ENCODE peak calls at places on chromosomes 1 and 21, in five cellular contexts. One of them, this sample, is unnamed.

GRCh38 chr1:215568287-215568692 is 1.2 kb downstream of the KCTD3 start:
- ATAC-seq in upper lobe of left lung: peak
- ATAC-seq in HepG2: peak
- ATAC-seq in K562: peak
- ATAC-seq in GM12878: peak
- ATAC-seq in this sample: peak

GRCh38 chr1:119974013-119974412 is 77.7 kb upstream of the ADAM30 start:
- ATAC-seq in GM12878: no peak
- ATAC-seq in K562: no peak
- ATAC-seq in HepG2: no peak
- ATAC-seq in upper lobe of left lung: no peak
- ATAC-seq in this sample: no peak

GRCh38 chr1:117232551-117232950 is 21.8 kb upstream of the VTCN1 start:
- ATAC-seq in HepG2: no peak
- ATAC-seq in GM12878: no peak
- ATAC-seq in K562: no peak
- ATAC-seq in upper lobe of left lung: no peak
- ATAC-seq in this sample: no peak

GRCh38 chr1:236830560-236830959 is 35.5 kb downstream of the MTR start:
- ATAC-seq in HepG2: no peak
- ATAC-seq in upper lobe of left lung: peak
- ATAC-seq in GM12878: no peak
- ATAC-seq in K562: no peak
- ATAC-seq in this sample: no peak

GRCh38 chr1:44249543-44249942 is 36.3 kb downstream of the DMAP1 start:
- ATAC-seq in GM12878: no peak
- ATAC-seq in K562: peak
- ATAC-seq in HepG2: peak
- ATAC-seq in upper lobe of left lung: no peak
- ATAC-seq in this sample: no peak

GRCh38 chr1:174204697-174205308 is 45.5 kb downstream of the RABGAP1L start:
- ATAC-seq in HepG2: peak
- ATAC-seq in upper lobe of left lung: no peak
- ATAC-seq in K562: peak
- ATAC-seq in GM12878: peak
- ATAC-seq in this sample: no peak

GRCh38 chr1:241815957-241816356 is 32.0 kb upstream of the EXO1 start:
- ATAC-seq in K562: no peak
- ATAC-seq in upper lobe of left lung: no peak
- ATAC-seq in GM12878: no peak
- ATAC-seq in HepG2: no peak
- ATAC-seq in this sample: no peak

GRCh38 chr1:48227165-48228013 is 4.9 kb downstream of the SLC5A9 start:
- ATAC-seq in K562: no peak
- ATAC-seq in upper lobe of left lung: peak
- ATAC-seq in HepG2: no peak
- ATAC-seq in GM12878: no peak
- ATAC-seq in this sample: no peak

GRCh38 chr1:32005522-32005921 is 8.1 kb upstream of the KHDRBS1 start:
- ATAC-seq in K562: no peak
- ATAC-seq in GM12878: peak
- ATAC-seq in HepG2: no peak
- ATAC-seq in upper lobe of left lung: peak
- ATAC-seq in this sample: no peak

GRCh38 chr1:221940631-221941030 is 198.7 kb upstream of the DUSP10 start:
- ATAC-seq in upper lobe of left lung: no peak
- ATAC-seq in K562: no peak
- ATAC-seq in HepG2: no peak
- ATAC-seq in GM12878: peak
- ATAC-seq in this sample: no peak

GRCh38 chr1:229889031-229889517 is 178.0 kb upstream of the GALNT2 start:
- ATAC-seq in K562: no peak
- ATAC-seq in GM12878: no peak
- ATAC-seq in upper lobe of left lung: peak
- ATAC-seq in HepG2: no peak
- ATAC-seq in this sample: no peak

GRCh38 chr21:36344931-36345330 is 24.9 kb downstream of the MORC3 start:
- ATAC-seq in upper lobe of left lung: no peak
- ATAC-seq in GM12878: no peak
- ATAC-seq in HepG2: no peak
- ATAC-seq in K562: no peak
- ATAC-seq in this sample: no peak

GRCh38 chr21:33421713-33422393 is 18.6 kb downstream of the IFNGR2 start:
- ATAC-seq in GM12878: no peak
- ATAC-seq in K562: no peak
- ATAC-seq in HepG2: peak
- ATAC-seq in upper lobe of left lung: no peak
- ATAC-seq in this sample: no peak

GRCh38 chr21:23874271-23874670 is 1733.0 kb downstream of the MRPL39 start:
- ATAC-seq in GM12878: no peak
- ATAC-seq in K562: no peak
- ATAC-seq in HepG2: no peak
- ATAC-seq in upper lobe of left lung: no peak
- ATAC-seq in this sample: no peak

GRCh38 chr1:9388628-9389184 is 96.0 kb downstream of the SPSB1 start:
- ATAC-seq in upper lobe of left lung: no peak
- ATAC-seq in K562: peak
- ATAC-seq in HepG2: no peak
- ATAC-seq in GM12878: peak
- ATAC-seq in this sample: peak

GRCh38 chr1:199725002-199725401 is 302.5 kb upstream of the NR5A2 start:
- ATAC-seq in upper lobe of left lung: no peak
- ATAC-seq in HepG2: no peak
- ATAC-seq in K562: no peak
- ATAC-seq in GM12878: peak
- ATAC-seq in this sample: no peak

GRCh38 chr1:39694026-39694425 is 2.8 kb upstream of the HPCAL4 start:
- ATAC-seq in GM12878: no peak
- ATAC-seq in K562: no peak
- ATAC-seq in upper lobe of left lung: no peak
- ATAC-seq in HepG2: no peak
- ATAC-seq in this sample: no peak

GRCh38 chr1:56563045-56563444 is 16.3 kb downstream of the PLPP3 start:
- ATAC-seq in K562: no peak
- ATAC-seq in upper lobe of left lung: no peak
- ATAC-seq in GM12878: no peak
- ATAC-seq in HepG2: no peak
- ATAC-seq in this sample: no peak

GRCh38 chr1:199859525-199859924 is 168.0 kb upstream of the NR5A2 start:
- ATAC-seq in HepG2: no peak
- ATAC-seq in GM12878: no peak
- ATAC-seq in upper lobe of left lung: peak
- ATAC-seq in K562: no peak
- ATAC-seq in this sample: peak

GRCh38 chr1:160400284-160400645 is at the start of gene VANGL2:
- ATAC-seq in HepG2: peak
- ATAC-seq in upper lobe of left lung: peak
- ATAC-seq in K562: peak
- ATAC-seq in GM12878: peak
- ATAC-seq in this sample: peak

GRCh38 chr1:160400646-160401486 is 502 bp downstream of the VANGL2 start:
- ATAC-seq in HepG2: peak
- ATAC-seq in GM12878: peak
- ATAC-seq in K562: peak
- ATAC-seq in upper lobe of left lung: peak
- ATAC-seq in this sample: peak

GRCh38 chr1:160401972-160402795 is 1.8 kb downstream of the VANGL2 start:
- ATAC-seq in HepG2: no peak
- ATAC-seq in K562: no peak
- ATAC-seq in upper lobe of left lung: no peak
- ATAC-seq in GM12878: no peak
- ATAC-seq in this sample: no peak

GRCh38 chr1:160399544-160400283 is 650 bp upstream of the VANGL2 start:
- ATAC-seq in upper lobe of left lung: peak
- ATAC-seq in GM12878: no peak
- ATAC-seq in K562: no peak
- ATAC-seq in HepG2: no peak
- ATAC-seq in this sample: no peak

GRCh38 chr1:160401487-160401805 is 1.1 kb downstream of the VANGL2 start:
- ATAC-seq in K562: no peak
- ATAC-seq in HepG2: no peak
- ATAC-seq in upper lobe of left lung: no peak
- ATAC-seq in GM12878: no peak
- ATAC-seq in this sample: no peak
- TF ChIP-seq POLR2AphosphoS5 in K562: no peak
- TF ChIP-seq POLR2AphosphoS5 in HepG2: no peak
- TF ChIP-seq POLR2AphosphoS5 in upper lobe of left lung: no peak
- TF ChIP-seq POLR2AphosphoS5 in GM12878: no peak
- TF ChIP-seq POLR2AphosphoS5 in this sample: no peak

DNA sequence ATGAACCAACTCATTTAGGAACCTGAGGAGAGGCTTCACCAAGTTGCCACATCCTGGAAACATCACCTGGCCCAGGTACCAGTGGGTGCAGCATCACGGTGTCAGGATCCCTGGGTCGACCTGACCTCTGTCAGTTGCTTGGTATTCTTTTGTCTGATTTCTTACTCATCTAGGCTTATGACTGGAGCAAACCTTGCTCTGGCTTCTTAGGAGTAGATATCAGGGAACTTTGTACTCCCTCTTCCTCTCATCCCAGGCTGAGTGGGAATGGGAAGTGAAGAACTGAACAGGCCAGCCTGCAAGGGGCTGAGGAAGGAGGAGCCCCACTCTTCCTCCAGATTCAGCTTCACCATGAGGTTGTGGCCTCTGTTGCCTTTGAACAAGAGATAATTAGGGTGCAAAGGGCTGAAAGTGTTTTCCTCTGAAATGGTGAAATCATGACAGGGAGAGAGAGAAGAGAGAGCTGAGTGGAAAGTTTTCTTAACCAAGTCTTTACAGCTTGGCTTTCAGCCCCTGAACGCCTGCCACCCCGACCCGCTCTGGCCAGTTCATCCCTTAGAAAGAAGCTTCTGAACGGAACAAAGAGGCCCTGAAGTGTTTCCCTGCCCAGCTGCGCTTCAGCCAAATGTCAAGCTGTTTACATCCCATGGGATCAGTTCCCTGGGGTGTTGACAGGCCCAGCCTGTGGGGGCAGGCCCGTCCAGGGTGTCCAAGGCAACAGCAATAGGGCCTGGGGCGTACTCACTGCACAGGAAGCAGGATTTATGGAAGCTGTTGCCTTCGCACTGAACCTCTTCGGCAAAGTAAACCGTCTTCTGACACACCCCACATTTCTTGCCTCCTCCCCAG is 11.3 kb downstream of the CSRP1 start:
- ATAC-seq in HepG2: peak
- ATAC-seq in GM12878: no peak
- ATAC-seq in K562: no peak
- ATAC-seq in upper lobe of left lung: peak
- ATAC-seq in this sample: peak
- TF ChIP-seq EP300 in HepG2: no peak
- TF ChIP-seq EP300 in GM12878: no peak
- TF ChIP-seq EP300 in K562: no peak
- TF ChIP-seq EP300 in upper lobe of left lung: no peak
- TF ChIP-seq EP300 in this sample: peak

GRCh38 chr1:150564051-150564991 is 15.1 kb downstream of the MCL1 start:
- ATAC-seq in upper lobe of left lung: no peak
- ATAC-seq in K562: no peak
- ATAC-seq in GM12878: no peak
- ATAC-seq in HepG2: peak
- ATAC-seq in this sample: no peak

GRCh38 chr1:150566589-150567340 is 12.6 kb downstream of the MCL1 start:
- ATAC-seq in HepG2: no peak
- ATAC-seq in upper lobe of left lung: no peak
- ATAC-seq in GM12878: no peak
- ATAC-seq in K562: no peak
- ATAC-seq in this sample: no peak

GRCh38 chr1:150567341-150567716 is 12.1 kb downstream of the MCL1 start:
- ATAC-seq in upper lobe of left lung: peak
- ATAC-seq in HepG2: no peak
- ATAC-seq in GM12878: peak
- ATAC-seq in K562: no peak
- ATAC-seq in this sample: no peak

GRCh38 chr1:150568567-150568966 is 10.8 kb downstream of the MCL1 start:
- ATAC-seq in HepG2: peak
- ATAC-seq in upper lobe of left lung: peak
- ATAC-seq in GM12878: peak
- ATAC-seq in K562: peak
- ATAC-seq in this sample: no peak

DNA sequence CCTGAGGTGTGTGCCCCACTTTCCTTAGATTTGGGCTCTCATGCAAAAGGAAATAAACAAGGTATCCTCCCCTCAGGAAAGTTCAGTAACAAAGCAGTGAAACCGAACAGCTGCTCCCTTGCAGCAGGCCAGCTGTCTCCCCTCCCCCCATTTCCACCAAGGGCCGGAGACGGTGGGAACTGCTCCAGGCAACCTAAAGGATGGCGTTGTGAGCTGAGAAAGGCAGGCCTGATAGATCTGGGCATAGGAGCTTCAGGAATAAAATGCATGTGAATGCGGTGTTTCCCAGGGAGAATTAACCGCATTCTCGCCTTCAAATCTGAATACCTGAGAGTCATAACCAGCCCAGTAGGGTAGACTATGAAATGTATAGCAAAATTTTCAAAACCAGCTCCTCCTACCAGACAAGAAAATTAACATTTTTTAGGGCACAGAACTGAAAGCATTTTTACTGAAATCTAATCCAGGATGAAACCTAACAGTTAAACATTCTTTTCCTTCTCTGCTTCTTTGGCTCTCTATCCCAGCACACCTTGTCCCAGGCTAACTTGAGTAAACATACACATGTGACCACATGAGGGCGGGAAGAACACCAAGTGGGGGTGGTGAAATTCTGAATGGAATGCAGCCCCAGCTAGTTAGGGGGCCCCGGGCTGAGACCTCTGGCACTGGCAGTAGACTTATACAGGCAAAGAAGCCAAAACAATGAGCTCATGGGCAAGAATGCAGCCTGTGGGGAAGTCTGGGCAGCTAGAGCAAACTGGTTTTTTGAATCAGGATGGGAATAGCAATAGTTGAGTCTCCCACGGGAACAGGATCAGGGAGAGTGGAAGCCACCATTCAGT is 11.5 kb downstream of the MCL1 start:
- ATAC-seq in HepG2: peak
- ATAC-seq in GM12878: peak
- ATAC-seq in K562: peak
- ATAC-seq in upper lobe of left lung: peak
- ATAC-seq in this sample: peak
- TF ChIP-seq POLR2A in HepG2: no peak
- TF ChIP-seq POLR2A in GM12878: peak
- TF ChIP-seq POLR2A in K562: peak
- TF ChIP-seq POLR2A in upper lobe of left lung: no peak
- TF ChIP-seq POLR2A in this sample: no peak

DNA sequence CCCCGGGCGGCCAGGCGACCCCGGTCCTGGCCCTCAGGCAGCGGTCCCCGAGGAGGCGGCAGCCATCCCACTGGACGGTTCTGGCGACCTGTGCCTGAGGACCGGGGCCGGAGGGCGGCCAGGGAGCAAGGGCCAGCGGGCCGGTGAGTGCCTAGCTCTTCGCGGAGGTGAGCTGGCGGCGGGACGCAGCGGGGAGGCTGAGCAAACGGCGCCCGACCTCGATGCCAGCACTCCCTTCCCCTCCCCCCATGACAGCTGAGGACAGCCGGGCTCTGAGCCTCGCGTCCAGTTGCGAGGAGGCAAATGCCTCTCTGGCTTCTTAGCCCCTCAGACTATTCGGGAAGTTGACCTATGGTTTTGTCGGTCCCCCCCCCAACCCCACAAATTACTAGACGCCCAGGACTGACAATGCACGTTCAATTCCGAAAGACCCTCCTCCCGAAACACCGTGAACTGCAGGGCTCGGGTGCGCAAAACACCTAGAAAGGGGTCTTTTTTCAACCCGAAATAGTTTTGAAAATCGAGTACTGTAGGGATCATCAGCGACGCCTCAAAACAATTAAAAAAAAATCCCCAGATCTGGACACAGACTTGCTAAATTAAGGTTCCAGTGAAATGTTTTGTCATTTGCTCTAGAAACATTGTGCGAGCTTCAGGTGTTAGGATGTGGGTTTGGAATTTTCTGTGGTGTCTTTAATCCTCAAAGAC is 8.3 kb downstream of the CDKN2C start:
- ATAC-seq in upper lobe of left lung: peak
- ATAC-seq in K562: peak
- ATAC-seq in HepG2: peak
- ATAC-seq in GM12878: peak
- ATAC-seq in this sample: peak
- TF ChIP-seq POLR2AphosphoS5 in upper lobe of left lung: no peak
- TF ChIP-seq POLR2AphosphoS5 in K562: no peak
- TF ChIP-seq POLR2AphosphoS5 in HepG2: no peak
- TF ChIP-seq POLR2AphosphoS5 in GM12878: no peak
- TF ChIP-seq POLR2AphosphoS5 in this sample: peak